ENCODE peak calls at places on chromosomes 4 and X, in seven cellular contexts. One of them, this sample, is unnamed.

GRCh38 chrX:76454456-76454927 is 27.0 kb downstream of the MAGEE1 start:
- DNase-seq in activated CD4-positive, alpha-beta T cell treated with anti-CD3 and anti-CD28 coated beads, Interleukin-2, amount 10 ng/mL, durations not matched to agents 7 days and 5 days: peak; percentile 12
- DNase-seq in gastrocnemius medialis: no peak
- DNase-seq in AG08395: peak; percentile 47
- DNase-seq in NCI-H2107: no peak
- DNase-seq in islet precursor cell: peak; percentile 46
- DNase-seq in sciatic nerve: no peak
- DNase-seq in this sample: no peak

GRCh38 chr4:80538276-80538926 is 202.9 kb downstream of the CFAP299 start:
- DNase-seq in activated CD4-positive, alpha-beta T cell treated with anti-CD3 and anti-CD28 coated beads, Interleukin-2, amount 10 ng/mL, durations not matched to agents 7 days and 5 days: no peak
- DNase-seq in gastrocnemius medialis: no peak
- DNase-seq in AG08395: no peak
- DNase-seq in NCI-H2107: no peak
- DNase-seq in islet precursor cell: no peak
- DNase-seq in sciatic nerve: no peak
- DNase-seq in this sample: no peak

GRCh38 chr4:136400829-136401228 is 1131.5 kb downstream of the PCDH18 start:
- DNase-seq in activated CD4-positive, alpha-beta T cell treated with anti-CD3 and anti-CD28 coated beads, Interleukin-2, amount 10 ng/mL, durations not matched to agents 7 days and 5 days: no peak
- DNase-seq in gastrocnemius medialis: no peak
- DNase-seq in AG08395: no peak
- DNase-seq in NCI-H2107: no peak
- DNase-seq in islet precursor cell: no peak
- DNase-seq in sciatic nerve: no peak
- DNase-seq in this sample: no peak

GRCh38 chrX:41518127-41518840 is 71.1 kb downstream of the NYX start:
- DNase-seq in activated CD4-positive, alpha-beta T cell treated with anti-CD3 and anti-CD28 coated beads, Interleukin-2, amount 10 ng/mL, durations not matched to agents 7 days and 5 days: no peak
- DNase-seq in gastrocnemius medialis: no peak
- DNase-seq in AG08395: no peak
- DNase-seq in NCI-H2107: no peak
- DNase-seq in islet precursor cell: no peak
- DNase-seq in sciatic nerve: no peak
- DNase-seq in this sample: no peak

GRCh38 chr4:144955104-144955503 is 142.9 kb downstream of the ANAPC10 start:
- DNase-seq in activated CD4-positive, alpha-beta T cell treated with anti-CD3 and anti-CD28 coated beads, Interleukin-2, amount 10 ng/mL, durations not matched to agents 7 days and 5 days: no peak
- DNase-seq in gastrocnemius medialis: no peak
- DNase-seq in AG08395: no peak
- DNase-seq in NCI-H2107: no peak
- DNase-seq in islet precursor cell: no peak
- DNase-seq in sciatic nerve: no peak
- DNase-seq in this sample: no peak

GRCh38 chrX:19514791-19515614 is at the start of gene MAP3K15:
- DNase-seq in activated CD4-positive, alpha-beta T cell treated with anti-CD3 and anti-CD28 coated beads, Interleukin-2, amount 10 ng/mL, durations not matched to agents 7 days and 5 days: peak; percentile 12
- DNase-seq in gastrocnemius medialis: no peak
- DNase-seq in AG08395: peak; percentile 10
- DNase-seq in NCI-H2107: no peak
- DNase-seq in islet precursor cell: peak; percentile 68
- DNase-seq in sciatic nerve: no peak
- DNase-seq in this sample: no peak

GRCh38 chrX:53483838-53484420 is 49.8 kb upstream of the HSD17B10 start:
- DNase-seq in activated CD4-positive, alpha-beta T cell treated with anti-CD3 and anti-CD28 coated beads, Interleukin-2, amount 10 ng/mL, durations not matched to agents 7 days and 5 days: no peak
- DNase-seq in gastrocnemius medialis: no peak
- DNase-seq in AG08395: peak; percentile 39
- DNase-seq in NCI-H2107: no peak
- DNase-seq in islet precursor cell: no peak
- DNase-seq in sciatic nerve: no peak
- DNase-seq in this sample: no peak

GRCh38 chr4:52202931-52203330 is 151.8 kb downstream of the SPATA18 start:
- DNase-seq in activated CD4-positive, alpha-beta T cell treated with anti-CD3 and anti-CD28 coated beads, Interleukin-2, amount 10 ng/mL, durations not matched to agents 7 days and 5 days: no peak
- DNase-seq in gastrocnemius medialis: no peak
- DNase-seq in AG08395: no peak
- DNase-seq in NCI-H2107: no peak
- DNase-seq in islet precursor cell: no peak
- DNase-seq in sciatic nerve: no peak
- DNase-seq in this sample: no peak

GRCh38 chr4:152965614-152966013 is 29.5 kb downstream of the FHDC1 start:
- DNase-seq in activated CD4-positive, alpha-beta T cell treated with anti-CD3 and anti-CD28 coated beads, Interleukin-2, amount 10 ng/mL, durations not matched to agents 7 days and 5 days: no peak
- DNase-seq in gastrocnemius medialis: no peak
- DNase-seq in AG08395: no peak
- DNase-seq in NCI-H2107: no peak
- DNase-seq in islet precursor cell: peak; percentile 24
- DNase-seq in sciatic nerve: no peak
- DNase-seq in this sample: no peak

GRCh38 chrX:107840971-107841370 is 15.3 kb downstream of the MID2 start:
- DNase-seq in activated CD4-positive, alpha-beta T cell treated with anti-CD3 and anti-CD28 coated beads, Interleukin-2, amount 10 ng/mL, durations not matched to agents 7 days and 5 days: no peak
- DNase-seq in gastrocnemius medialis: no peak
- DNase-seq in AG08395: no peak
- DNase-seq in NCI-H2107: no peak
- DNase-seq in islet precursor cell: no peak
- DNase-seq in sciatic nerve: no peak
- DNase-seq in this sample: no peak

GRCh38 chr4:137367608-137368007 is 164.7 kb downstream of the PCDH18 start:
- DNase-seq in activated CD4-positive, alpha-beta T cell treated with anti-CD3 and anti-CD28 coated beads, Interleukin-2, amount 10 ng/mL, durations not matched to agents 7 days and 5 days: no peak
- DNase-seq in gastrocnemius medialis: no peak
- DNase-seq in AG08395: peak; percentile 62
- DNase-seq in NCI-H2107: no peak
- DNase-seq in islet precursor cell: no peak
- DNase-seq in sciatic nerve: no peak
- DNase-seq in this sample: no peak

GRCh38 chr4:5162909-5163508 is 111.7 kb downstream of the STK32B start:
- DNase-seq in activated CD4-positive, alpha-beta T cell treated with anti-CD3 and anti-CD28 coated beads, Interleukin-2, amount 10 ng/mL, durations not matched to agents 7 days and 5 days: no peak
- DNase-seq in gastrocnemius medialis: no peak
- DNase-seq in AG08395: no peak
- DNase-seq in NCI-H2107: no peak
- DNase-seq in islet precursor cell: no peak
- DNase-seq in sciatic nerve: no peak
- DNase-seq in this sample: no peak

GRCh38 chr4:118969359-118969758 is 80.7 kb downstream of the SYNPO2 start:
- DNase-seq in activated CD4-positive, alpha-beta T cell treated with anti-CD3 and anti-CD28 coated beads, Interleukin-2, amount 10 ng/mL, durations not matched to agents 7 days and 5 days: no peak
- DNase-seq in gastrocnemius medialis: peak; percentile 81
- DNase-seq in AG08395: peak; percentile 68
- DNase-seq in NCI-H2107: no peak
- DNase-seq in islet precursor cell: no peak
- DNase-seq in sciatic nerve: peak; percentile 72
- DNase-seq in this sample: no peak

GRCh38 chrX:40172169-40172979 is 74.6 kb upstream of the BCOR start:
- DNase-seq in activated CD4-positive, alpha-beta T cell treated with anti-CD3 and anti-CD28 coated beads, Interleukin-2, amount 10 ng/mL, durations not matched to agents 7 days and 5 days: peak; percentile 31
- DNase-seq in gastrocnemius medialis: peak; percentile 44
- DNase-seq in AG08395: no peak
- DNase-seq in NCI-H2107: no peak
- DNase-seq in islet precursor cell: peak; percentile 78
- DNase-seq in sciatic nerve: no peak
- DNase-seq in this sample: no peak

GRCh38 chrX:118495061-118495921 is at the start of gene DOCK11:
- DNase-seq in activated CD4-positive, alpha-beta T cell treated with anti-CD3 and anti-CD28 coated beads, Interleukin-2, amount 10 ng/mL, durations not matched to agents 7 days and 5 days: peak; percentile 87
- DNase-seq in gastrocnemius medialis: peak; percentile 67
- DNase-seq in AG08395: peak; percentile 67
- DNase-seq in NCI-H2107: peak; percentile 12
- DNase-seq in islet precursor cell: peak; percentile 90
- DNase-seq in sciatic nerve: peak; percentile 85
- DNase-seq in this sample: no peak

GRCh38 chr4:33334416-33334815 is 2614.2 kb downstream of the PCDH7 start:
- DNase-seq in activated CD4-positive, alpha-beta T cell treated with anti-CD3 and anti-CD28 coated beads, Interleukin-2, amount 10 ng/mL, durations not matched to agents 7 days and 5 days: no peak
- DNase-seq in gastrocnemius medialis: no peak
- DNase-seq in AG08395: no peak
- DNase-seq in NCI-H2107: no peak
- DNase-seq in islet precursor cell: no peak
- DNase-seq in sciatic nerve: no peak
- DNase-seq in this sample: no peak

GRCh38 chr4:5051692-5052423 is 578 bp downstream of the STK32B start:
- DNase-seq in activated CD4-positive, alpha-beta T cell treated with anti-CD3 and anti-CD28 coated beads, Interleukin-2, amount 10 ng/mL, durations not matched to agents 7 days and 5 days: no peak
- DNase-seq in gastrocnemius medialis: no peak
- DNase-seq in AG08395: peak; percentile 30
- DNase-seq in NCI-H2107: no peak
- DNase-seq in islet precursor cell: no peak
- DNase-seq in sciatic nerve: no peak
- DNase-seq in this sample: no peak

GRCh38 chrX:10173331-10173900 is 16.6 kb downstream of the CLCN4 start:
- DNase-seq in activated CD4-positive, alpha-beta T cell treated with anti-CD3 and anti-CD28 coated beads, Interleukin-2, amount 10 ng/mL, durations not matched to agents 7 days and 5 days: no peak
- DNase-seq in gastrocnemius medialis: peak; percentile 70
- DNase-seq in AG08395: peak; percentile 88
- DNase-seq in NCI-H2107: peak; percentile 93
- DNase-seq in islet precursor cell: peak; percentile 91
- DNase-seq in sciatic nerve: peak; percentile 80
- DNase-seq in this sample: no peak

GRCh38 chr4:175542787-175543186 is 269.3 kb downstream of the GPM6A start:
- DNase-seq in activated CD4-positive, alpha-beta T cell treated with anti-CD3 and anti-CD28 coated beads, Interleukin-2, amount 10 ng/mL, durations not matched to agents 7 days and 5 days: no peak
- DNase-seq in gastrocnemius medialis: no peak
- DNase-seq in AG08395: no peak
- DNase-seq in NCI-H2107: no peak
- DNase-seq in islet precursor cell: no peak
- DNase-seq in sciatic nerve: no peak
- DNase-seq in this sample: peak; percentile 5

GRCh38 chr4:6019316-6020263 is 1.4 kb upstream of the C4orf50 start:
- DNase-seq in activated CD4-positive, alpha-beta T cell treated with anti-CD3 and anti-CD28 coated beads, Interleukin-2, amount 10 ng/mL, durations not matched to agents 7 days and 5 days: peak; percentile 45
- DNase-seq in gastrocnemius medialis: no peak
- DNase-seq in AG08395: peak; percentile 58
- DNase-seq in NCI-H2107: peak; percentile 4
- DNase-seq in islet precursor cell: peak; percentile 85
- DNase-seq in sciatic nerve: no peak
- DNase-seq in this sample: peak; percentile 22

GRCh38 chr4:43763029-43763610 is 685.5 kb downstream of the KCTD8 start:
- DNase-seq in activated CD4-positive, alpha-beta T cell treated with anti-CD3 and anti-CD28 coated beads, Interleukin-2, amount 10 ng/mL, durations not matched to agents 7 days and 5 days: no peak
- DNase-seq in gastrocnemius medialis: no peak
- DNase-seq in AG08395: no peak
- DNase-seq in NCI-H2107: no peak
- DNase-seq in islet precursor cell: no peak
- DNase-seq in sciatic nerve: no peak
- DNase-seq in this sample: peak; percentile 31

GRCh38 chr4:87002682-87003043 is 67.9 kb downstream of the AFF1 start:
- DNase-seq in activated CD4-positive, alpha-beta T cell treated with anti-CD3 and anti-CD28 coated beads, Interleukin-2, amount 10 ng/mL, durations not matched to agents 7 days and 5 days: no peak
- DNase-seq in gastrocnemius medialis: no peak
- DNase-seq in AG08395: no peak
- DNase-seq in NCI-H2107: no peak
- DNase-seq in islet precursor cell: no peak
- DNase-seq in sciatic nerve: no peak
- DNase-seq in this sample: no peak

GRCh38 chr4:21986312-21986711 is 37.7 kb upstream of the KCNIP4 start:
- DNase-seq in activated CD4-positive, alpha-beta T cell treated with anti-CD3 and anti-CD28 coated beads, Interleukin-2, amount 10 ng/mL, durations not matched to agents 7 days and 5 days: no peak
- DNase-seq in gastrocnemius medialis: no peak
- DNase-seq in AG08395: no peak
- DNase-seq in NCI-H2107: no peak
- DNase-seq in islet precursor cell: no peak
- DNase-seq in sciatic nerve: no peak
- DNase-seq in this sample: peak; percentile 76

GRCh38 chrX:56745019-56745418 is 16.0 kb downstream of the NBDY start:
- DNase-seq in activated CD4-positive, alpha-beta T cell treated with anti-CD3 and anti-CD28 coated beads, Interleukin-2, amount 10 ng/mL, durations not matched to agents 7 days and 5 days: no peak
- DNase-seq in gastrocnemius medialis: no peak
- DNase-seq in AG08395: no peak
- DNase-seq in NCI-H2107: no peak
- DNase-seq in islet precursor cell: no peak
- DNase-seq in sciatic nerve: no peak
- DNase-seq in this sample: no peak

GRCh38 chr4:92270908-92271307 is 32.9 kb upstream of the GRID2 start:
- DNase-seq in activated CD4-positive, alpha-beta T cell treated with anti-CD3 and anti-CD28 coated beads, Interleukin-2, amount 10 ng/mL, durations not matched to agents 7 days and 5 days: no peak
- DNase-seq in gastrocnemius medialis: no peak
- DNase-seq in AG08395: no peak
- DNase-seq in NCI-H2107: no peak
- DNase-seq in islet precursor cell: no peak
- DNase-seq in sciatic nerve: no peak
- DNase-seq in this sample: no peak

GRCh38 chrX:10062980-10063379 is 93.8 kb upstream of the CLCN4 start:
- DNase-seq in activated CD4-positive, alpha-beta T cell treated with anti-CD3 and anti-CD28 coated beads, Interleukin-2, amount 10 ng/mL, durations not matched to agents 7 days and 5 days: no peak
- DNase-seq in gastrocnemius medialis: no peak
- DNase-seq in AG08395: no peak
- DNase-seq in NCI-H2107: no peak
- DNase-seq in islet precursor cell: no peak
- DNase-seq in sciatic nerve: no peak
- DNase-seq in this sample: no peak

GRCh38 chr4:154692311-154692818 is 51.4 kb upstream of the LRAT start:
- DNase-seq in activated CD4-positive, alpha-beta T cell treated with anti-CD3 and anti-CD28 coated beads, Interleukin-2, amount 10 ng/mL, durations not matched to agents 7 days and 5 days: no peak
- DNase-seq in gastrocnemius medialis: no peak
- DNase-seq in AG08395: no peak
- DNase-seq in NCI-H2107: no peak
- DNase-seq in islet precursor cell: no peak
- DNase-seq in sciatic nerve: no peak
- DNase-seq in this sample: no peak

GRCh38 chrX:72478853-72479252 is 93.8 kb downstream of the HDAC8 start:
- DNase-seq in activated CD4-positive, alpha-beta T cell treated with anti-CD3 and anti-CD28 coated beads, Interleukin-2, amount 10 ng/mL, durations not matched to agents 7 days and 5 days: no peak
- DNase-seq in gastrocnemius medialis: no peak
- DNase-seq in AG08395: no peak
- DNase-seq in NCI-H2107: no peak
- DNase-seq in islet precursor cell: no peak
- DNase-seq in sciatic nerve: no peak
- DNase-seq in this sample: no peak

GRCh38 chrX:67780694-67781109 is 236.9 kb downstream of the AR start:
- DNase-seq in activated CD4-positive, alpha-beta T cell treated with anti-CD3 and anti-CD28 coated beads, Interleukin-2, amount 10 ng/mL, durations not matched to agents 7 days and 5 days: no peak
- DNase-seq in gastrocnemius medialis: peak; percentile 76
- DNase-seq in AG08395: peak; percentile 74
- DNase-seq in NCI-H2107: no peak
- DNase-seq in islet precursor cell: peak; percentile 64
- DNase-seq in sciatic nerve: peak; percentile 89
- DNase-seq in this sample: no peak

GRCh38 chrX:1657367-1658082 is 42.7 kb downstream of the ASMT start:
- DNase-seq in activated CD4-positive, alpha-beta T cell treated with anti-CD3 and anti-CD28 coated beads, Interleukin-2, amount 10 ng/mL, durations not matched to agents 7 days and 5 days: peak; percentile 66
- DNase-seq in gastrocnemius medialis: no peak
- DNase-seq in AG08395: peak; percentile 9
- DNase-seq in NCI-H2107: peak; percentile 55
- DNase-seq in islet precursor cell: peak; percentile 85
- DNase-seq in sciatic nerve: no peak
- DNase-seq in this sample: no peak

GRCh38 chr4:111018231-111018630 is 395.4 kb upstream of the PITX2 start:
- DNase-seq in activated CD4-positive, alpha-beta T cell treated with anti-CD3 and anti-CD28 coated beads, Interleukin-2, amount 10 ng/mL, durations not matched to agents 7 days and 5 days: no peak
- DNase-seq in gastrocnemius medialis: no peak
- DNase-seq in AG08395: no peak
- DNase-seq in NCI-H2107: no peak
- DNase-seq in islet precursor cell: no peak
- DNase-seq in sciatic nerve: no peak
- DNase-seq in this sample: no peak

GRCh38 chr4:106136777-106137331 is 179.2 kb downstream of the TBCK start:
- DNase-seq in activated CD4-positive, alpha-beta T cell treated with anti-CD3 and anti-CD28 coated beads, Interleukin-2, amount 10 ng/mL, durations not matched to agents 7 days and 5 days: no peak
- DNase-seq in gastrocnemius medialis: no peak
- DNase-seq in AG08395: no peak
- DNase-seq in NCI-H2107: no peak
- DNase-seq in islet precursor cell: no peak
- DNase-seq in sciatic nerve: no peak
- DNase-seq in this sample: no peak

GRCh38 chr4:48673537-48673936 is 106.5 kb downstream of the FRYL start:
- DNase-seq in activated CD4-positive, alpha-beta T cell treated with anti-CD3 and anti-CD28 coated beads, Interleukin-2, amount 10 ng/mL, durations not matched to agents 7 days and 5 days: no peak
- DNase-seq in gastrocnemius medialis: no peak
- DNase-seq in AG08395: no peak
- DNase-seq in NCI-H2107: no peak
- DNase-seq in islet precursor cell: no peak
- DNase-seq in sciatic nerve: no peak
- DNase-seq in this sample: no peak

GRCh38 chr4:7332216-7333023 is 102.3 kb downstream of the PSAPL1 start:
- DNase-seq in activated CD4-positive, alpha-beta T cell treated with anti-CD3 and anti-CD28 coated beads, Interleukin-2, amount 10 ng/mL, durations not matched to agents 7 days and 5 days: no peak
- DNase-seq in gastrocnemius medialis: no peak
- DNase-seq in AG08395: peak; percentile 84
- DNase-seq in NCI-H2107: no peak
- DNase-seq in islet precursor cell: no peak
- DNase-seq in sciatic nerve: no peak
- DNase-seq in this sample: no peak

GRCh38 chr4:85658766-85659439 is 184.0 kb downstream of the ARHGAP24 start:
- DNase-seq in activated CD4-positive, alpha-beta T cell treated with anti-CD3 and anti-CD28 coated beads, Interleukin-2, amount 10 ng/mL, durations not matched to agents 7 days and 5 days: no peak
- DNase-seq in gastrocnemius medialis: no peak
- DNase-seq in AG08395: no peak
- DNase-seq in NCI-H2107: no peak
- DNase-seq in islet precursor cell: no peak
- DNase-seq in sciatic nerve: no peak
- DNase-seq in this sample: no peak